ENCODE peak calls at places on chromosomes 4 and X, in eight cellular contexts. E is stomach, M is ovary, Q is GM23248, S is choroid plexus epithelial cell, P is fibroblast of the aortic adventitia, Y is sigmoid colon, L is tibial artery. K is an unnamed sample.

GRCh38 chrX:12579311-12579710 is 211.9 kb upstream of the PRPS2 start:
- DNase-seq in P (no peak), L (no peak), Y (no peak), S (no peak), E (no peak), Q (no peak), M (no peak), K (no peak)

GRCh38 chr4:2935762-2936743 is 27.2 kb downstream of the NOP14 start:
- DNase-seq in S (peak; percentile 58), L (peak; percentile 51), Q (peak; percentile 32), E (peak; percentile 27), Y (peak; percentile 56), M (peak; percentile 18), P (peak; percentile 25), K (no peak)

GRCh38 chrX:37348237-37349130 is 680 bp upstream of the PRRG1 start:
- DNase-seq in Y (no peak), Q (peak; percentile 16), M (no peak), P (no peak), S (peak; percentile 70), L (no peak), E (no peak), K (no peak)

GRCh38 chrX:38095971-38096529 is 89.7 kb downstream of the SYTL5 start:
- DNase-seq in L (no peak), E (no peak), M (no peak), Q (peak; percentile 61), S (peak; percentile 58), P (peak; percentile 28), Y (no peak), K (no peak)

GRCh38 chr4:156778606-156779005 is 193.0 kb downstream of the PDGFC start:
- DNase-seq in Q (peak; percentile 75), M (no peak), P (peak; percentile 77), L (no peak), Y (no peak), S (peak; percentile 88), E (no peak), K (no peak)

GRCh38 chr4:184350213-184350817 is 124.0 kb downstream of the IRF2 start:
- DNase-seq in P (no peak), S (no peak), Y (no peak), L (no peak), E (no peak), Q (no peak), M (no peak), K (no peak)

GRCh38 chrX:14357314-14357713 is 172.0 kb upstream of the GLRA2 start:
- DNase-seq in E (no peak), Y (no peak), Q (peak; percentile 36), L (no peak), P (no peak), S (no peak), M (no peak), K (no peak)

GRCh38 chr4:2262145-2262943 is 435 bp upstream of the MXD4 start:
- DNase-seq in S (peak; percentile 100), Q (peak; percentile 100), E (peak; percentile 100), L (peak; percentile 100), Y (peak; percentile 100), P (peak; percentile 99), M (peak; percentile 98), K (peak; percentile 100)

GRCh38 chr4:1012031-1012739 is 759 bp downstream of the FGFRL1 start:
- DNase-seq in M (peak; percentile 75), E (peak; percentile 78), P (no peak), L (no peak), Q (peak; percentile 66), Y (peak; percentile 78), S (peak; percentile 36), K (no peak)

GRCh38 chr4:31114821-31115220 is 394.7 kb downstream of the PCDH7 start:
- DNase-seq in L (no peak), Q (no peak), P (no peak), M (no peak), S (no peak), Y (no peak), E (no peak), K (no peak)

GRCh38 chr4:171814545-171814944 is 1.3 kb downstream of the GALNTL6 start:
- DNase-seq in M (no peak), Q (no peak), E (no peak), L (no peak), S (no peak), P (no peak), Y (no peak), K (no peak)

GRCh38 chrX:132217203-132218073 is 1.8 kb downstream of the RAP2C start:
- DNase-seq in P (peak; percentile 74), M (peak; percentile 63), E (peak; percentile 61), S (peak; percentile 72), Q (peak; percentile 85), Y (peak; percentile 80), L (peak; percentile 80), K (no peak)

GRCh38 chrX:134634691-134635090 is 23.6 kb downstream of the PLAC1 start:
- DNase-seq in Q (peak; percentile 86), P (peak; percentile 79), S (no peak), E (no peak), Y (no peak), L (no peak), M (no peak), K (no peak)

GRCh38 chrX:2423293-2423692 is 77.5 kb downstream of the DHRSX start:
- DNase-seq in Y (no peak), Q (peak; percentile 72), M (no peak), L (no peak), E (no peak), P (peak; percentile 20), S (peak; percentile 43), K (no peak)

GRCh38 chrX:12891915-12892506 is 14.4 kb upstream of the TLR8 start:
- DNase-seq in Q (no peak), P (no peak), L (no peak), S (no peak), Y (no peak), E (no peak), M (no peak), K (no peak)

GRCh38 chrX:153443476-153444332 is 2.2 kb downstream of the TREX2 start:
- DNase-seq in E (no peak), Q (no peak), S (no peak), Y (peak; percentile 46), L (no peak), M (no peak), P (no peak), K (no peak)

GRCh38 chr4:23909671-23910070 is 19.8 kb upstream of the PPARGC1A start:
- DNase-seq in P (no peak), Y (no peak), M (no peak), L (no peak), Q (no peak), S (no peak), E (no peak), K (no peak)

GRCh38 chrX:41827886-41828285 is 95.5 kb downstream of the CASK start:
- DNase-seq in S (peak; percentile 34), P (peak; percentile 4), M (no peak), E (no peak), Y (no peak), L (no peak), Q (peak; percentile 6), K (no peak)

GRCh38 chr4:1984406-1985191 is 24.2 kb downstream of the NELFA start:
- DNase-seq in E (no peak), Q (no peak), Y (no peak), L (no peak), S (no peak), M (peak; percentile 9), P (no peak), K (no peak)

GRCh38 chrX:13093489-13094140 is 49.2 kb upstream of the FAM9C start:
- DNase-seq in Y (no peak), L (no peak), P (no peak), S (no peak), M (no peak), E (no peak), Q (no peak), K (no peak)

GRCh38 chr4:168631241-168632151 is 134.6 kb downstream of the PALLD start:
- DNase-seq in S (peak; percentile 75), M (peak; percentile 74), Q (peak; percentile 79), Y (peak; percentile 86), L (peak; percentile 77), P (peak; percentile 56), E (peak; percentile 69), K (peak; percentile 50)
- H3K4me3 ChIP-seq in S (peak overlapping the region; percentile 69), M (peak overlapping the region; percentile 63), Q (peak overlapping the region; percentile 71), Y (peak overlapping the region; percentile 65), L (peak overlapping the region; percentile 76), P (peak overlapping the region; percentile 76), E (peak overlapping the region; percentile 59), K (peak overlapping the region; percentile 59)

GRCh38 chr4:87298362-87298761 is 24.3 kb downstream of the HSD17B13 start:
- DNase-seq in P (no peak), M (no peak), E (no peak), L (no peak), Y (no peak), Q (no peak), S (no peak), K (no peak)
- H3K4me3 ChIP-seq in P (no peak overlapping the region), M (no peak overlapping the region), E (no peak overlapping the region), L (no peak overlapping the region), Y (no peak overlapping the region), Q (no peak overlapping the region), S (no peak overlapping the region), K (no peak overlapping the region)

DNA sequence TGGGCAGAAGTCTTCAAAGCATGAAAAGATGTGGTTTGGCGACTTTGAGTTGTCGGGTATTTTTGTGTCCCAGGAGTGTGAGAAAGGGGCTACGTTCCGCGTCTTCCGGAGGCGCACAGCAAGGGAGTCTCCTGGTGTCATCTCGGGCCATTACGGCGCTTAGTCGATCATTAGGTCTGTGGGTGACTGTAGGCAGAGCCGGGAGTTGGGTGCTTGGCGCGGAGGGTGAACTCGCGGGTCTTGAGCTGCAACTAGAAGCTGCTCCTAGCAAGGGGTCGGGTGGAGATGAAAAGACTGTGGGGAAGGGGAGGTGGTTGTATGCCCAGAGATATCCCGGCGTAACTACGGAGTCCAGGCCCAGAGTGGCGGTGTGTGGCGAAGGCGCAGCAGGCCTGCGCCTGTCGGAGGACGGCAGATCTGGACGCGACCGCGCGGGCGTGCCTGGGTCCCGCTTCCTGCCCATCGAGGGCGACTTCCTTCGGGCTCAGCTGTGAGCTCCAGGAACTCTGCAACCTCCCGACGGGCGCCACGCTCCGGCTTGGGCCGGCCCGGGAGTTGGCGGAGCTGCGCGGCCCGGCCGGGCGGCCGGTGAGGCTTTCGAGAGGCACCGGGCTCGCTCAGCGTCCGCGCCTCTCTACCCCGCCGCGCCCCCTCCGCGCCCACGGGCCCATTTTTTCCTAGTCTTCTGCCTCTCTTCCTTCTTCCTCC is 2.7 kb upstream of the NKX3-2 start:
- DNase-seq in S (no peak), E (no peak), P (no peak), M (no peak), Y (peak; percentile 82), L (no peak), Q (no peak), K (no peak)
- H3K4me3 ChIP-seq in S (no peak overlapping the region), E (peak overlapping the region; percentile 41), P (peak overlapping the region; percentile 40), M (peak overlapping the region; percentile 30), Y (peak overlapping the region; percentile 66), L (peak overlapping the region; percentile 42), Q (peak overlapping the region; percentile 43), K (peak overlapping the region; percentile 36)

DNA sequence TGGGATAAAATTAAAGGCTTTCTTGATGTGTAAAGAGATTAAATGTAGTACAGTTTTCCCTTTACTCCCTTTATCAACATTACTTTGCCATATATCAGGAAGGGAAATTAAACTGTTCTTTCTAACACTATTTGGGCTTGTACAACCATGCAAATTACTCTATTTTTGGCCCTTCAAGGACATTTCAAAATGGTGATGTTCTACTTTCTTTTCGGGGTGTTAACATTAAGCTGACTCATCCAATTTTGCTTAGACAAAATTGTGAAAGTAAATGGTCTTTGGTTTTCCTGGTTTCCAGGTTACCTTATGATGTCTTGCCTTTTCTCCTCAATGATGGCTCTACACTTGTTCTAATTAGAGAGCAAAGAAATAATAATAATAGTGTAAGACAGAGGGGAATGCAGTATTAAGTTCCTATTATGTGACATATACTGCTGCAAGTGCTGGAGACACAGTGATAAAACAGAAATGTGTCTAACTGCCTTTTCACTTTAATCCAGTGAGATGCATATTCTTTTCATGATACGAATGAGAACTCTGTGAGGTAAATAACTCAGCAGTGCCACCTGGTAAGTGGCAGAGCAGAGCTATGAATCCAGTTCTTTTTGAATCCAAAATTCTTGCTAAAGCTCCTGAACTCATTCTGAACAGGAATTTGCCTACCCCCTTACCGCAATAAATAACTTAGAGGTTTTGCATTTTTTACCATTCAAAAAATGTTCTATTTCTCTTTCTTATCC is 35.7 kb upstream of the PDE5A start:
- DNase-seq in P (no peak), S (peak; percentile 33), M (no peak), Y (no peak), L (no peak), E (no peak), Q (no peak), K (no peak)
- H3K4me3 ChIP-seq in P (no peak overlapping the region), S (no peak overlapping the region), M (no peak overlapping the region), Y (peak overlapping the region; percentile 25), L (peak overlapping the region; percentile 29), E (no peak overlapping the region), Q (no peak overlapping the region), K (no peak overlapping the region)